ENCODE peak calls at places on chromosomes 4 and X, in eight cellular contexts. Z, N, O, P, U, C, B and V are unnamed samples.

GRCh38 chr4:136713140-136713539 is 819.2 kb downstream of the PCDH18 start:
- DNase-seq in Z (no peak), N (peak), O (no peak), P (no peak), U (peak), C (peak), B (no peak), V (peak)

GRCh38 chrX:136708348-136708747 is 60.4 kb downstream of the CD40LG start:
- DNase-seq in Z (no peak), N (no peak), O (no peak), P (no peak), U (no peak), C (peak), B (no peak), V (no peak)

GRCh38 chr4:1255151-1255550 is 6.2 kb upstream of the CTBP1 start:
- DNase-seq in Z (no peak), N (no peak), O (no peak), P (no peak), U (no peak), C (peak), B (no peak), V (peak)

GRCh38 chr4:152605031-152605430 is 69.1 kb upstream of the FBXW7 start:
- DNase-seq in Z (no peak), N (no peak), O (no peak), P (no peak), U (no peak), C (no peak), B (no peak), V (no peak)

GRCh38 chrX:17542123-17542522 is 167.1 kb downstream of the NHS start:
- DNase-seq in Z (no peak), N (no peak), O (no peak), P (no peak), U (no peak), C (no peak), B (no peak), V (no peak)

GRCh38 chr4:152342293-152342692 is 193.6 kb downstream of the FBXW7 start:
- DNase-seq in Z (no peak), N (no peak), O (no peak), P (no peak), U (no peak), C (no peak), B (no peak), V (peak)

GRCh38 chr4:4930677-4931076 is 71.2 kb downstream of the MSX1 start:
- DNase-seq in Z (no peak), N (no peak), O (no peak), P (no peak), U (no peak), C (no peak), B (no peak), V (no peak)

GRCh38 chr4:140069068-140069467 is 84.9 kb downstream of the MAML3 start:
- DNase-seq in Z (no peak), N (no peak), O (no peak), P (no peak), U (no peak), C (peak), B (no peak), V (peak)

GRCh38 chr4:130056286-130056685 is 960.3 kb downstream of the C4orf33 start:
- DNase-seq in Z (no peak), N (no peak), O (no peak), P (no peak), U (no peak), C (no peak), B (no peak), V (no peak)

GRCh38 chr4:1792832-1793495 is at the start of gene FGFR3:
- DNase-seq in Z (no peak), N (no peak), O (no peak), P (peak), U (peak), C (no peak), B (peak), V (no peak)

GRCh38 chr4:153610623-153611376 is 73.3 kb upstream of the TLR2 start:
- DNase-seq in Z (no peak), N (no peak), O (no peak), P (no peak), U (no peak), C (no peak), B (no peak), V (no peak)

GRCh38 chr4:139595989-139596679 is 40.1 kb upstream of the SETD7 start:
- DNase-seq in Z (no peak), N (no peak), O (no peak), P (no peak), U (no peak), C (peak), B (no peak), V (peak)

GRCh38 chr4:86741841-86742240 is 107.3 kb downstream of the SLC10A6 start:
- DNase-seq in Z (no peak), N (no peak), O (no peak), P (peak), U (no peak), C (no peak), B (no peak), V (no peak)

GRCh38 chrX:31036895-31037294 is 34.9 kb downstream of the FTHL17 start:
- DNase-seq in Z (no peak), N (no peak), O (no peak), P (peak), U (peak), C (peak), B (no peak), V (peak)

GRCh38 chr4:169665039-169665732 is 44.8 kb downstream of the CLCN3 start:
- DNase-seq in Z (no peak), N (no peak), O (no peak), P (no peak), U (no peak), C (no peak), B (no peak), V (peak)

GRCh38 chrX:39158801-39159657 is 357.8 kb downstream of the MID1IP1 start:
- DNase-seq in Z (no peak), N (peak), O (no peak), P (peak), U (no peak), C (peak), B (no peak), V (peak)

GRCh38 chrX:1212532-1212931 is at the start of gene CRLF2:
- DNase-seq in Z (no peak), N (no peak), O (no peak), P (no peak), U (no peak), C (no peak), B (no peak), V (no peak)

GRCh38 chr4:112327950-112328349 is 30.8 kb downstream of the ALPK1 start:
- DNase-seq in Z (no peak), N (peak), O (no peak), P (peak), U (peak), C (peak), B (no peak), V (peak)

GRCh38 chrX:45771114-45771513 is 570.4 kb upstream of the DIPK2B start:
- DNase-seq in Z (no peak), N (peak), O (no peak), P (no peak), U (peak), C (peak), B (no peak), V (peak)

GRCh38 chr4:72383439-72383838 is 185.6 kb downstream of the ADAMTS3 start:
- DNase-seq in Z (no peak), N (no peak), O (no peak), P (peak), U (no peak), C (no peak), B (no peak), V (peak)

GRCh38 chr4:101346312-101346561 is 1.1 kb downstream of the PPP3CA start:
- DNase-seq in Z (no peak), N (no peak), O (no peak), P (no peak), U (no peak), C (no peak), B (no peak), V (no peak)

GRCh38 chr4:94766856-94767255 is 9.1 kb downstream of the BMPR1B start:
- DNase-seq in Z (no peak), N (peak), O (no peak), P (no peak), U (no peak), C (peak), B (no peak), V (peak)